ENCODE peak calls at places on chromosomes 12 and 14, in four cellular contexts. N is nucleus accumbens, C is cardiac fibroblast, X is GM10248. R is an unnamed sample.
A peak's percentile ranks its signal among the peaks of the same experiment; 100 is the strongest.

GRCh38 chr14:99239661-99240092 is 32.3 kb downstream of the BCL11B start:
- DNase-seq in C (no peak), N (no peak), X (no peak), R (no peak)

GRCh38 chr12:8734873-8735381 is 37.1 kb downstream of the RIMKLB start:
- DNase-seq in C (peak; percentile 33), N (no peak), X (no peak), R (no peak)

GRCh38 chr12:93521225-93521854 is 51.1 kb upstream of the SOCS2 start:
- DNase-seq in X (no peak), C (no peak), N (no peak), R (no peak)

GRCh38 chr12:50765325-50765911 is 1.5 kb downstream of the ATF1 start:
- DNase-seq in N (no peak), X (peak; percentile 70), C (peak; percentile 73), R (peak; percentile 74)

GRCh38 chr12:75913502-75914110 is 118.0 kb downstream of the PHLDA1 start:
- DNase-seq in X (no peak), N (no peak), C (no peak), R (no peak)

GRCh38 chr12:1504304-1505150 is 89.9 kb downstream of the FBXL14 start:
- DNase-seq in C (no peak), N (no peak), X (no peak), R (no peak)

GRCh38 chr12:47270782-47271664 is 191.3 kb upstream of the AMIGO2 start:
- DNase-seq in C (peak; percentile 91), N (no peak), X (no peak), R (peak; percentile 100)

GRCh38 chr12:69836015-69836414 is 11.0 kb downstream of the MYRFL start:
- DNase-seq in N (no peak), X (no peak), C (no peak), R (no peak)

GRCh38 chr14:93734961-93735360 is 53.3 kb downstream of the PRIMA1 start:
- DNase-seq in X (no peak), N (no peak), C (no peak), R (no peak)

GRCh38 chr14:76810953-76811400 is 1.7 kb downstream of the ANGEL1 start:
- DNase-seq in C (peak; percentile 58), N (peak; percentile 23), X (peak; percentile 44), R (peak; percentile 20)

GRCh38 chr14:23573384-23573783 is 5.2 kb downstream of the JPH4 start:
- DNase-seq in C (no peak), N (no peak), X (no peak), R (no peak)

GRCh38 chr12:111638576-111638975 is 39.5 kb upstream of the ATXN2 start:
- DNase-seq in N (no peak), X (no peak), C (no peak), R (no peak)

GRCh38 chr14:99684356-99684952 is 356 bp downstream of the CYP46A1 start:
- DNase-seq in X (no peak), C (no peak), N (no peak), R (no peak)

GRCh38 chr12:124517260-124518050 is 50.0 kb downstream of the NCOR2 start:
- DNase-seq in X (no peak), N (peak; percentile 65), C (peak; percentile 35), R (peak; percentile 74)